ENCODE peak calls at places on chromosomes 6 and 20, in four cellular contexts. One of them, this sample, is unnamed.

GRCh38 chr20:47638851-47639250 is 137.2 kb downstream of the NCOA3 start:
- DNase-seq in A549: no peak
- DNase-seq in fibroblast of mammary gland: no peak
- DNase-seq in WTC11: no peak
- DNase-seq in this sample: no peak

GRCh38 chr6:4358414-4359107 is 223.2 kb upstream of the ECI2 start:
- DNase-seq in fibroblast of mammary gland: peak; percentile 100
- DNase-seq in A549: peak; percentile 99
- DNase-seq in WTC11: peak; percentile 27
- DNase-seq in this sample: no peak

GRCh38 chr6:21554286-21554685 is 39.3 kb upstream of the SOX4 start:
- DNase-seq in A549: no peak
- DNase-seq in WTC11: no peak
- DNase-seq in fibroblast of mammary gland: no peak
- DNase-seq in this sample: no peak

GRCh38 chr6:150169609-150170008 is 26.8 kb downstream of the PPP1R14C start:
- DNase-seq in WTC11: no peak
- DNase-seq in fibroblast of mammary gland: peak; percentile 91
- DNase-seq in A549: no peak
- DNase-seq in this sample: no peak

GRCh38 chr6:89750338-89750737 is 69.3 kb downstream of the MDN1 start:
- DNase-seq in fibroblast of mammary gland: no peak
- DNase-seq in WTC11: no peak
- DNase-seq in A549: no peak
- DNase-seq in this sample: no peak

GRCh38 chr6:53715434-53715833 is 49.9 kb upstream of the KLHL31 start:
- DNase-seq in fibroblast of mammary gland: no peak
- DNase-seq in WTC11: no peak
- DNase-seq in A549: no peak
- DNase-seq in this sample: no peak

GRCh38 chr6:25354078-25354940 is 75.1 kb downstream of the CARMIL1 start:
- DNase-seq in WTC11: no peak
- DNase-seq in A549: no peak
- DNase-seq in fibroblast of mammary gland: peak; percentile 55
- DNase-seq in this sample: no peak

GRCh38 chr6:132659082-132659481 is at the start of gene TAAR1:
- DNase-seq in fibroblast of mammary gland: no peak
- DNase-seq in WTC11: no peak
- DNase-seq in A549: no peak
- DNase-seq in this sample: no peak

GRCh38 chr6:4936681-4937041 is 67.2 kb downstream of the RPP40 start:
- DNase-seq in fibroblast of mammary gland: peak; percentile 73
- DNase-seq in WTC11: no peak
- DNase-seq in A549: peak; percentile 53
- DNase-seq in this sample: peak; percentile 34

GRCh38 chr20:11995750-11996567 is 78.3 kb downstream of the BTBD3 start:
- DNase-seq in WTC11: no peak
- DNase-seq in A549: no peak
- DNase-seq in fibroblast of mammary gland: no peak
- DNase-seq in this sample: no peak

GRCh38 chr6:20211941-20212391 is 303 bp downstream of the MBOAT1 start:
- DNase-seq in A549: peak; percentile 46
- DNase-seq in WTC11: peak; percentile 69
- DNase-seq in fibroblast of mammary gland: no peak
- DNase-seq in this sample: no peak

GRCh38 chr6:118917550-118918321 is 17.2 kb downstream of the MCM9 start:
- DNase-seq in fibroblast of mammary gland: no peak
- DNase-seq in WTC11: no peak
- DNase-seq in A549: no peak
- DNase-seq in this sample: no peak

GRCh38 chr6:150212745-150213144 is 69.9 kb downstream of the PPP1R14C start:
- DNase-seq in WTC11: no peak
- DNase-seq in A549: no peak
- DNase-seq in fibroblast of mammary gland: no peak
- DNase-seq in this sample: no peak

GRCh38 chr20:35360033-35360432 is 51.7 kb downstream of the UQCC1 start:
- DNase-seq in A549: no peak
- DNase-seq in WTC11: no peak
- DNase-seq in fibroblast of mammary gland: no peak
- DNase-seq in this sample: no peak

GRCh38 chr6:157095569-157095968 is 227.8 kb downstream of the TMEM242 start:
- DNase-seq in WTC11: no peak
- DNase-seq in fibroblast of mammary gland: no peak
- DNase-seq in A549: no peak
- DNase-seq in this sample: no peak

GRCh38 chr20:36197271-36197670 is 39.0 kb upstream of the AAR2 start:
- DNase-seq in WTC11: no peak
- DNase-seq in fibroblast of mammary gland: no peak
- DNase-seq in A549: no peak
- DNase-seq in this sample: no peak

GRCh38 chr6:108507316-108507715 is 53.4 kb upstream of the FOXO3 start:
- DNase-seq in fibroblast of mammary gland: no peak
- DNase-seq in A549: no peak
- DNase-seq in WTC11: no peak
- DNase-seq in this sample: no peak

GRCh38 chr20:11902264-11902663 is 15.4 kb upstream of the BTBD3 start:
- DNase-seq in A549: peak; percentile 14
- DNase-seq in fibroblast of mammary gland: peak; percentile 84
- DNase-seq in WTC11: no peak
- DNase-seq in this sample: no peak

GRCh38 chr6:40210628-40211056 is 276.4 kb upstream of the MOCS1 start:
- DNase-seq in fibroblast of mammary gland: no peak
- DNase-seq in A549: no peak
- DNase-seq in WTC11: no peak
- DNase-seq in this sample: no peak

GRCh38 chr20:7984192-7984591 is 35.4 kb downstream of the TMX4 start:
- DNase-seq in fibroblast of mammary gland: no peak
- DNase-seq in A549: no peak
- DNase-seq in WTC11: peak; percentile 53
- DNase-seq in this sample: no peak

GRCh38 chr20:59413326-59413865 is 113.0 kb downstream of the EDN3 start:
- DNase-seq in WTC11: no peak
- DNase-seq in A549: no peak
- DNase-seq in fibroblast of mammary gland: no peak
- DNase-seq in this sample: no peak

GRCh38 chr6:47438481-47439347 is 38.9 kb upstream of the CD2AP start:
- DNase-seq in fibroblast of mammary gland: no peak
- DNase-seq in A549: no peak
- DNase-seq in WTC11: no peak
- DNase-seq in this sample: no peak

GRCh38 chr6:52333840-52334200 is 28.1 kb upstream of the PAQR8 start:
- DNase-seq in A549: no peak
- DNase-seq in fibroblast of mammary gland: no peak
- DNase-seq in WTC11: no peak
- DNase-seq in this sample: no peak

GRCh38 chr20:50308166-50308512 is 117.5 kb downstream of the CEBPB start:
- DNase-seq in A549: no peak
- DNase-seq in fibroblast of mammary gland: no peak
- DNase-seq in WTC11: no peak
- DNase-seq in this sample: no peak

GRCh38 chr6:48183816-48184215 is 72.8 kb upstream of the PTCHD4 start:
- DNase-seq in WTC11: no peak
- DNase-seq in fibroblast of mammary gland: peak; percentile 8
- DNase-seq in A549: no peak
- DNase-seq in this sample: no peak

GRCh38 chr20:60304026-60304590 is 345.9 kb downstream of the CDH26 start:
- DNase-seq in WTC11: no peak
- DNase-seq in A549: no peak
- DNase-seq in fibroblast of mammary gland: no peak
- DNase-seq in this sample: no peak

GRCh38 chr6:145139895-145140294 is 595.4 kb downstream of the EPM2A start:
- DNase-seq in WTC11: no peak
- DNase-seq in fibroblast of mammary gland: no peak
- DNase-seq in A549: no peak
- DNase-seq in this sample: no peak

GRCh38 chr6:157106487-157106886 is 216.8 kb downstream of the TMEM242 start:
- DNase-seq in WTC11: no peak
- DNase-seq in A549: peak; percentile 28
- DNase-seq in fibroblast of mammary gland: peak; percentile 72
- DNase-seq in this sample: no peak

GRCh38 chr6:16146028-16146427 is 17.1 kb downstream of the MYLIP start:
- DNase-seq in A549: no peak
- DNase-seq in fibroblast of mammary gland: no peak
- DNase-seq in WTC11: no peak
- DNase-seq in this sample: no peak

GRCh38 chr6:131765853-131766135 is 42.0 kb upstream of the ENPP1 start:
- DNase-seq in WTC11: no peak
- DNase-seq in fibroblast of mammary gland: no peak
- DNase-seq in A549: no peak
- DNase-seq in this sample: no peak

GRCh38 chr20:62489186-62489939 is 13.6 kb upstream of the GATA5 start:
- DNase-seq in fibroblast of mammary gland: no peak
- DNase-seq in WTC11: no peak
- DNase-seq in A549: peak; percentile 36
- DNase-seq in this sample: no peak

GRCh38 chr6:79888587-79888986 is 58.8 kb downstream of the ELOVL4 start:
- DNase-seq in fibroblast of mammary gland: no peak
- DNase-seq in A549: no peak
- DNase-seq in WTC11: no peak
- DNase-seq in this sample: no peak

GRCh38 chr20:17909745-17910345 is 58.7 kb downstream of the SNX5 start:
- DNase-seq in A549: no peak
- DNase-seq in WTC11: no peak
- DNase-seq in fibroblast of mammary gland: no peak
- DNase-seq in this sample: no peak

GRCh38 chr6:42197574-42198362 is 3.0 kb upstream of the GUCA1B start:
- DNase-seq in fibroblast of mammary gland: peak; percentile 92
- DNase-seq in A549: peak; percentile 68
- DNase-seq in WTC11: no peak
- DNase-seq in this sample: no peak

GRCh38 chr6:89934685-89935366 is 40.6 kb downstream of the GJA10 start:
- DNase-seq in WTC11: peak; percentile 24
- DNase-seq in fibroblast of mammary gland: no peak
- DNase-seq in A549: no peak
- DNase-seq in this sample: no peak

GRCh38 chr20:19017104-19017690 is 195.2 kb upstream of the SLC24A3 start:
- DNase-seq in A549: no peak
- DNase-seq in WTC11: no peak
- DNase-seq in fibroblast of mammary gland: no peak
- DNase-seq in this sample: no peak

GRCh38 chr20:47154089-47154488 is 202.4 kb downstream of the ZMYND8 start:
- DNase-seq in fibroblast of mammary gland: no peak
- DNase-seq in A549: no peak
- DNase-seq in WTC11: no peak
- DNase-seq in this sample: no peak

GRCh38 chr20:7744411-7744810 is 195.8 kb downstream of the HAO1 start:
- DNase-seq in WTC11: no peak
- DNase-seq in fibroblast of mammary gland: peak; percentile 90
- DNase-seq in A549: peak; percentile 31
- DNase-seq in this sample: no peak

GRCh38 chr6:165774903-165775608 is 112.0 kb upstream of the PDE10A start:
- DNase-seq in A549: no peak
- DNase-seq in WTC11: no peak
- DNase-seq in fibroblast of mammary gland: peak; percentile 4
- DNase-seq in this sample: no peak

This sample was measured in GM12891.